ENCODE peak calls at places on chromosomes 16 and 17, in six cellular contexts. A, K, X, V, Q and M are unnamed samples.

GRCh38 chr16:48137822-48138221 is 18.0 kb downstream of the ABCC12 start:
- DNase-seq in Q (no peak), K (no peak), A (no peak), X (no peak), V (no peak), M (no peak)

GRCh38 chr17:42275527-42276358 is 448 bp downstream of the STAT5B start:
- DNase-seq in V (peak), A (no peak), X (no peak), K (peak), Q (no peak), M (no peak)

GRCh38 chr17:1774390-1775176 is 12.7 kb downstream of the SERPINF1 start:
- DNase-seq in X (no peak), A (no peak), V (no peak), K (no peak), Q (no peak), M (no peak)

GRCh38 chr16:2213817-2214720 is 571 bp downstream of the PGP start:
- DNase-seq in A (no peak), V (no peak), K (no peak), X (no peak), Q (no peak), M (peak)

GRCh38 chr16:81657731-81658130 is 121.4 kb upstream of the PLCG2 start:
- DNase-seq in A (no peak), K (no peak), V (no peak), Q (no peak), X (no peak), M (no peak)

GRCh38 chr17:53571342-53571741 is 251.4 kb upstream of the KIF2B start:
- DNase-seq in Q (no peak), K (no peak), X (no peak), A (no peak), V (no peak), M (no peak)

GRCh38 chr17:41768682-41769288 is 17.7 kb downstream of the JUP start:
- DNase-seq in X (no peak), K (no peak), A (no peak), Q (no peak), V (no peak), M (no peak)

GRCh38 chr16:12601290-12601900 is 202.3 kb downstream of the CPPED1 start:
- DNase-seq in V (no peak), Q (no peak), K (no peak), A (no peak), X (no peak), M (no peak)

GRCh38 chr17:55513885-55514590 is 2.8 kb upstream of the SMIM36 start:
- DNase-seq in A (peak), K (peak), V (peak), X (peak), Q (peak), M (peak)

GRCh38 chr17:79600613-79601221 is 10.1 kb downstream of the RBFOX3 start:
- DNase-seq in X (no peak), A (no peak), V (no peak), Q (no peak), K (no peak), M (peak)